ENCODE peak calls at places on chromosomes 1 and 21, in six cellular contexts. R, P, E, D, L and H are unnamed samples.

GRCh38 chr1:61504840-61505239 is 220.1 kb downstream of the TM2D1 start:
- DNase-seq in D (no peak), E (peak; percentile 45), R (peak; percentile 28), L (no peak), P (no peak), H (no peak)

GRCh38 chr1:9180077-9180819 is 51.3 kb upstream of the GPR157 start:
- DNase-seq in R (no peak), E (peak; percentile 42), P (no peak), D (no peak), L (no peak), H (no peak)

GRCh38 chr1:61184035-61184713 is 101.8 kb downstream of the NFIA start:
- DNase-seq in E (peak; percentile 64), P (no peak), L (no peak), R (peak; percentile 85), D (no peak), H (no peak)

GRCh38 chr1:155010211-155010918 is 7.8 kb downstream of the ZBTB7B start:
- DNase-seq in L (no peak), E (no peak), D (peak; percentile 34), P (no peak), R (peak; percentile 27), H (no peak)

GRCh38 chr1:58060548-58061170 is 485.9 kb downstream of the OMA1 start:
- DNase-seq in L (no peak), D (no peak), E (no peak), P (no peak), R (no peak), H (no peak)

GRCh38 chr1:200372095-200372884 is 37.5 kb downstream of the ZNF281 start:
- DNase-seq in E (peak; percentile 83), D (no peak), P (no peak), R (no peak), L (no peak), H (no peak)

GRCh38 chr1:51624851-51625250 is 8.0 kb downstream of the OSBPL9 start:
- DNase-seq in P (no peak), R (no peak), D (no peak), E (no peak), L (no peak), H (no peak)

GRCh38 chr1:221868894-221869293 is 127.0 kb upstream of the DUSP10 start:
- DNase-seq in L (no peak), R (peak; percentile 92), D (no peak), E (peak; percentile 75), P (no peak), H (no peak)

GRCh38 chr1:53093451-53093754 is 31.4 kb downstream of the PODN start:
- DNase-seq in R (no peak), P (no peak), D (no peak), E (no peak), L (no peak), H (no peak)

GRCh38 chr1:41666991-41667631 is 182.6 kb upstream of the EDN2 start:
- DNase-seq in D (peak; percentile 71), L (peak; percentile 80), P (peak; percentile 41), E (peak; percentile 36), R (peak; percentile 72), H (peak; percentile 57)

GRCh38 chr1:6209661-6210605 is 4.0 kb downstream of the RNF207 start:
- DNase-seq in D (peak; percentile 28), E (no peak), R (no peak), P (peak; percentile 18), L (no peak), H (peak; percentile 42)

GRCh38 chr1:231220801-231221200 is 20.2 kb upstream of the GNPAT start:
- DNase-seq in E (no peak), L (peak; percentile 8), R (no peak), D (no peak), P (no peak), H (no peak)

GRCh38 chr1:157403203-157403602 is 149.1 kb downstream of the FCRL5 start:
- DNase-seq in P (no peak), L (peak; percentile 38), D (no peak), R (peak; percentile 8), E (peak; percentile 29), H (peak; percentile 63)

GRCh38 chr21:40555129-40555528 is 291.8 kb downstream of the DSCAM start:
- DNase-seq in R (no peak), E (no peak), P (no peak), D (no peak), L (no peak), H (no peak)

GRCh38 chr1:109432336-109432735 is 6.1 kb upstream of the PSMA5 start:
- DNase-seq in E (no peak), P (no peak), R (no peak), D (no peak), L (no peak), H (no peak)

GRCh38 chr1:37068897-37069296 is 34.6 kb upstream of the GRIK3 start:
- DNase-seq in P (no peak), R (peak; percentile 20), L (no peak), D (no peak), E (no peak), H (no peak)